ENCODE peak calls at places on chromosome 5, in four cellular contexts. B is PC-3, N is IMR-90, V is SK-N-SH. P is an unnamed sample.
A peak's percentile ranks its signal among the peaks of the same experiment; 100 is the strongest.

GRCh38 chr5:127517110-127517479 is 345 bp upstream of the PRRC1 start:
- DNase-seq in N (peak; percentile 23), B (no peak), V (no peak), P (peak; percentile 61)

GRCh38 chr5:93299596-93300308 is 281.3 kb downstream of the NR2F1-AS1 start:
- DNase-seq in N (no peak), V (no peak), B (no peak), P (no peak)

GRCh38 chr5:68315679-68316271 is 100.2 kb downstream of the PIK3R1 start:
- DNase-seq in N (no peak), B (no peak), V (no peak), P (peak; percentile 72)

GRCh38 chr5:72956324-72957140 is 691 bp downstream of the FCHO2 start:
- DNase-seq in N (peak; percentile 56), V (peak; percentile 88), B (peak; percentile 47), P (peak; percentile 87)

GRCh38 chr5:76406014-76406413 is 2.9 kb downstream of the IQGAP2 start:
- DNase-seq in B (no peak), V (no peak), N (no peak), P (no peak)

GRCh38 chr5:142386151-142387021 is 61.6 kb upstream of the SPRY4 start:
- DNase-seq in N (no peak), V (no peak), B (peak; percentile 7), P (no peak)

GRCh38 chr5:166430491-166431319 is 1860.7 kb upstream of the WWC1 start:
- DNase-seq in V (no peak), B (no peak), N (no peak), P (no peak)

GRCh38 chr5:178295589-178295988 is 63.0 kb upstream of the PHYKPL start:
- DNase-seq in N (no peak), B (no peak), V (no peak), P (no peak)

GRCh38 chr5:14615365-14615764 is 33.8 kb downstream of the OTULINL start:
- DNase-seq in N (no peak), V (no peak), B (peak; percentile 66), P (no peak)

GRCh38 chr5:21823588-21823987 is 1029.6 kb downstream of the CDH12 start:
- DNase-seq in V (no peak), N (peak; percentile 50), B (peak; percentile 60), P (no peak)

GRCh38 chr5:134086215-134086942 is 28.1 kb upstream of the TCF7 start:
- DNase-seq in N (no peak), V (no peak), B (no peak), P (no peak)

GRCh38 chr5:134088994-134089560 is 25.4 kb upstream of the TCF7 start:
- DNase-seq in B (no peak), V (peak; percentile 59), N (no peak), P (no peak)

GRCh38 chr5:134085411-134085810 is 29.1 kb upstream of the TCF7 start:
- DNase-seq in N (no peak), B (no peak), V (no peak), P (no peak)

GRCh38 chr5:134088291-134088690 is 26.2 kb upstream of the TCF7 start:
- DNase-seq in V (no peak), N (no peak), B (no peak), P (no peak)

DNA sequence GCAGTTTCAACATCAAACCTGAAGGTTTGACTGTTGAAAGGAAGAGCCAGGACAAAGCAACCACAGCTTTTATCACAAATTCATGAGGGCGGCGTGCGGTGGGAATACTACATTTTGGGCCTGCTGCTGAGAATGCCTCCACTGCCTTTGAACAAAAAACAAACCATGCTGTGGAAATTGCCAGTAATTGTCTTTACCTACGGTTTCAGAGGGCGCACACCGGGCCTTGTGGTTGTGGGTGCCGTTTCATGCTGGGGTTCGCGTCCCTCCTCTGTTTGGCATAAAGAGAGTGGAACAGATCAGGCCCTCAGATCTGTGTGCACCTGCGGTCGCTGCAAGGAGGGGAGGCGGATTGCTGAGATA is 27.6 kb upstream of the TCF7 start:
- DNase-seq in B (no peak), V (no peak), N (no peak), P (no peak)
- H3K9ac ChIP-seq in B (no peak overlapping the region), V (no peak overlapping the region), N (no peak overlapping the region), P (no peak overlapping the region)

DNA sequence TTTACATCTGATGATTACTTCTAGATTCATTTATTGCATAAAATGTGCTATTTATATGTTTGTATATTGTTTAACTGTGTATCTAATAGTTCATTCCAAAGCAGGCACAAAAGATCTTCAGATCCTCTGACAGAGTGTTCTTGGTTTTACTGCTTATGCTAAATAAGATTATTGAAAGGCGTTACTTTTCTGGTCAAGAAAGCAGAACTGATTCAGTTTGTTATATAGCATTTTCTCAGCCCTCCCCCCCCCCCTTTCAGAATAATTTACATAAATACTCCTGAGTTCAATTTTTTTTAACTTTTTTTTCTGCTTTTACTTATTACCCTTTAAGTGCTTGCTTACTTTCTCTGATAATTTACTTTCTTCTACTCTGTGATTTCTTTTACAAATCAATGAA is 15.4 kb downstream of the CDC42SE2 start:
- DNase-seq in V (no peak), B (no peak), N (no peak), P (no peak)
- H3K4me1 ChIP-seq in V (no peaks in the 10 kb centered on the region), B (peaks cover 22% of the 10 kb centered on the region), N (peaks cover 4% of the 10 kb centered on the region), P (peaks cover 11% of the 10 kb centered on the region)

DNA sequence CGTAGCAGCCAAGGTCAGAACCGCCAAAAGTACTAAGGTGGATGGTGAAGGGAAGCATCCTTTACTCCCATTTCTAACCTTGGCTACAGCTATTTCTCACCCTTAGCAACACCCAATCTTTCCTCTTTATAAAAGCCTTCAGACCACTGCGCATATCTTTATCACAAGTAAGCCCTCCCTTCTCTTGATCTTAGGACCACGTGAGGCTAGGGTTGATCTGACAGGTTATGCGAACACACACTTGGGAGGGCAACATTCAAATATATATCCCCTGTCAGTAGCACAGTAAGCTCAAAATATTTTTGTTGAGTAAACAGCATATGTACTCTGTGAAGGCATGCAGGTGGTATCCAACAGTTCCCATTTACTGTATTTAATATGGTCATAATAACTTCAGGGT is 1.5 kb downstream of the ARSB start:
- DNase-seq in B (peak; percentile 1), V (peak; percentile 24), N (no peak), P (no peak)
- H3K9ac ChIP-seq in B (peak overlapping the region; percentile 80), V (peak overlapping the region; percentile 84), N (peak overlapping the region; percentile 52), P (peak overlapping the region; percentile 74)

DNA sequence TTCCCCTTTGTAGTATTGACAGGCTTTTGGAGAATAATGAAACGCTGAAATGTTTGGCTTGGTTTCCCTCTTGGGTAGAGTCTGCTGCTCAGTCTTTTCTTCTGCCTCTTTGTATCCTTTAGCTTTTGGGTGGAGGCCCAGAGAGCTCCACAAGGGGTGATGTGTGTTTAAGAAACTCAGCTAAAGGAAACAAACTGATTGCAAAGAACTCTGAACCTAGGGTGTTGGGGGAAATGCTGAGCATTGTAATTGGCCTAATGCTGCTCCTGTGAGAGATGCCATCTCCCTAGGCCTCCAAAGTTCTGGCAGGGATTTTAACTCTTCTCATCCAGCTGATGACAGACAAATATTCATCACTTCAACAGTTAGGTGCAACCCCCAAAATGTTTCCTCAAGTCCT is 30.7 kb upstream of the ZSWIM6 start:
- DNase-seq in B (no peak), N (peak; percentile 88), V (no peak), P (no peak)
- H3K4me1 ChIP-seq in B (peaks cover 72% of the 10 kb centered on the region), N (peaks cover 35% of the 10 kb centered on the region), V (no peaks in the 10 kb centered on the region), P (no peaks in the 10 kb centered on the region)

GRCh38 chr5:9529513-9529912 is 16.4 kb downstream of the SEMA5A start:
- DNase-seq in N (no peak), B (no peak), V (no peak), P (no peak)
- H3K9ac ChIP-seq in N (no peak overlapping the region), B (no peak overlapping the region), V (no peak overlapping the region), P (no peak overlapping the region)

GRCh38 chr5:102857090-102857818 is 102.1 kb downstream of the PAM start:
- DNase-seq in N (no peak), V (no peak), B (peak; percentile 30), P (no peak)

GRCh38 chr5:102856374-102856748 is 101.3 kb downstream of the PAM start:
- DNase-seq in N (peak; percentile 69), V (no peak), B (peak; percentile 88), P (no peak)

GRCh38 chr5:102850503-102850902 is 95.4 kb downstream of the PAM start:
- DNase-seq in V (no peak), N (no peak), B (no peak), P (no peak)

GRCh38 chr5:102855684-102856373 is 100.7 kb downstream of the PAM start:
- DNase-seq in B (no peak), V (no peak), N (no peak), P (no peak)

DNA sequence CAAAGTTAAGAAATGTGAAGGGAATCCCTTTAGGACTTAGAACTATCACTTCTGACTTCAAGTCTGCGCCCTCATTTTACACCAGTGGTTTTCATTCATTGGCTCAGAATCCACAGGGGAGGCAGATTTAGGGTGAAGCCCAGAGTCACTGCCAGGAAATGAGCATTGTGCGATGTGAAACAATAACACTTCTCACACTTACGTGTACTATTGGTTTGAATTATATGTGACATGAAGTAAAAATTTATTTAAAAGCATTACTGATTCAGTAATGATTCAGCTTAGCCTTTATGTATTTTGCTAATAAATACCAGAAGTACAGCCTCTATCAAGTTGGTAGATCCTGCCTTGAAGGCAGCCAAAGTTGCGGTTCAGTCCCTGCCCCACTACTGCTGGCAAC is 98.6 kb downstream of the PAM start:
- DNase-seq in N (no peak), B (peak; percentile 80), V (no peak), P (no peak)
- H3K4me1 ChIP-seq in N (peaks cover 7% of the 10 kb centered on the region), B (peaks cover 57% of the 10 kb centered on the region), V (peaks cover 4% of the 10 kb centered on the region), P (no peaks in the 10 kb centered on the region)

GRCh38 chr5:88659529-88660325 is 223.3 kb downstream of the MEF2C start:
- DNase-seq in V (no peak), B (no peak), N (no peak), P (peak; percentile 73)
- H3K9ac ChIP-seq in V (no peak overlapping the region), B (no peak overlapping the region), N (no peak overlapping the region), P (no peak overlapping the region)

DNA sequence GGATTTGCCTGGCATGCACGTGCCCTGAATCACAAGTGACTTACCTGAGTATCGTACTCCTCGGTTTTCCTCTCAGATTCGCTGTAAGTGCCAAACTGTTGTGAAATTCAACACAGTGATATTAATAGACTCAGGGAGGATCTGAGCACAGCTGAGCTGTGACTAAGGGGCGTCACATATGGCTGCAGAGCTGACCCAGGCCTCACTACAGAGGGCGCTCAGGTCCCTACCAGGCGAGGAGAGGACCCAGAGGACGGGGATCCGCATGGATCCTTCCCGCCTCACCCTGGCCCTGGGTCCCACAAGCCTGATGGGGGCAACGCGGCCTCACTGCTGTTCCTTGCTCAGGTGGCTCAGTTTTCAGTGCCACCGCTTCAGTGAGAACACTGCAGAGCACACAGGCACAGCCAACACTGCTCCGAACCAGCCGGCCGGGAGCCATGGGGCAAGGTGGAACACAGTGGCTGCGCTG is 20.1 kb downstream of the CLPTM1L start:
- DNase-seq in V (no peak), B (no peak), N (no peak), P (peak; percentile 58)
- H3K4me1 ChIP-seq in V (no peaks in the 10 kb centered on the region), B (peaks cover 8% of the 10 kb centered on the region), N (peaks cover 1% of the 10 kb centered on the region), P (no peaks in the 10 kb centered on the region)

DNA sequence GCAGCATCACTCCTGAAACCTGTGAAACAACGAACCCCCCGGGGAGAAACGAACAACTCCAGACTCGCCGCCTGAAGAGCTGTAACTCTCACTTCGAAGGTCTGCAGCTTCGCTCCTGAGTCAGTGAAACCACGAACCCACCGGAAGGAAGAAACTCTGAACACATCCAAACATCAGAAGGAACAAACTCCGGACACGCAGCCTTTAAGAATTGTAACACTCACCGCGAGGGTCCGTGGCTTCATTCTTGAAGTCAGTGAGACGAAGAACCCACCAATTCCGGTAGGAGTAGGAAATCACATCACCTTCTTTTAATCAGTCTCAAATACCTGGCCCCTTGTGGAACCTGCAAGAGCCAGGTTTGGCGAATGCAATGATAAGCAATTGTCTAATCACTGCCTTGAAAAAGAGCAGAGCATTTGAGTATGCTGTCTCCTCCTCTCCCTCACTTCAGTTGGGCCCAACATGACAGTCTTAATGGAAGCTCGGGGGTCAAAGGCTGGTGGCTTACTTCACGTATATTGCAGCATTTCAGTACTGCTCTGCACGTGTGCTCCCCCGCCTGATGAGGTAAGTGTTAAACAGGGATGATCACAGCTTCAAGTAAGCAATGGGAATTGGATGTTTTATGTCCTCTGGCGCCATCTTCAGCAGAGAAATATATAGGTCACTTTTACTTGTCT is 471 bp downstream of the IRGM start:
- DNase-seq in N (peak; percentile 88), B (peak; percentile 79), V (peak; percentile 80), P (no peak)
- H3K9ac ChIP-seq in N (no peak overlapping the region), B (no peak overlapping the region), V (no peak overlapping the region), P (no peak overlapping the region)